ENCODE peak calls at places on chromosome 1, in four cellular contexts. X is CD8-positive, alpha-beta memory T cell; D is HFF-Myc; Y is H1. F is an unnamed sample.

GRCh38 chr1:105632342-105633196 is 1423.9 kb upstream of the PRMT6 start:
- DNase-seq in X (no peak), D (no peak), Y (no peak), F (no peak)

GRCh38 chr1:38677311-38677710 is 182.3 kb downstream of the RRAGC start:
- DNase-seq in X (no peak), D (no peak), Y (no peak), F (no peak)

GRCh38 chr1:150065184-150065871 is 2.2 kb upstream of the VPS45 start:
- DNase-seq in X (no peak), D (no peak), Y (no peak), F (no peak)

GRCh38 chr1:109207472-109208103 is 6.1 kb upstream of the SARS1 start:
- DNase-seq in X (no peak), D (no peak), Y (no peak), F (no peak)

GRCh38 chr1:99544328-99544727 is 101.6 kb upstream of the PALMD start:
- DNase-seq in X (no peak), D (peak), Y (no peak), F (peak)

GRCh38 chr1:197544130-197544529 is 231.2 kb downstream of the DENND1B start:
- DNase-seq in X (no peak), D (no peak), Y (no peak), F (no peak)

GRCh38 chr1:11158291-11158690 is 30.9 kb upstream of the ANGPTL7 start:
- DNase-seq in X (no peak), D (no peak), Y (no peak), F (no peak)

GRCh38 chr1:201170533-201171062 is 16.3 kb upstream of the TMEM9 start:
- DNase-seq in X (peak), D (no peak), Y (peak), F (no peak)

GRCh38 chr1:230822092-230822581 is 46.2 kb downstream of the C1orf198 start:
- DNase-seq in X (no peak), D (peak), Y (peak), F (no peak)

GRCh38 chr1:55490556-55490955 is 275.4 kb upstream of the USP24 start:
- DNase-seq in X (no peak), D (no peak), Y (no peak), F (no peak)

GRCh38 chr1:85894651-85895050 is 186.4 kb upstream of the ZNHIT6 start:
- DNase-seq in X (no peak), D (no peak), Y (peak), F (peak)

GRCh38 chr1:36390411-36390810 is 4.7 kb upstream of the STK40 start:
- DNase-seq in X (no peak), D (no peak), Y (no peak), F (no peak)

GRCh38 chr1:89575207-89575606 is 50.6 kb downstream of the LRRC8B start:
- DNase-seq in X (no peak), D (no peak), Y (no peak), F (no peak)

GRCh38 chr1:169309178-169310166 is 58.1 kb downstream of the NME7 start:
- DNase-seq in X (no peak), D (no peak), Y (no peak), F (no peak)

GRCh38 chr1:228109962-228110488 is 926 bp upstream of the MRPL55 start:
- DNase-seq in X (no peak), D (no peak), Y (no peak), F (no peak)

GRCh38 chr1:160133990-160134770 is 17.2 kb upstream of the ATP1A4 start:
- DNase-seq in X (no peak), D (no peak), Y (no peak), F (no peak)

GRCh38 chr1:222970711-222971110 is 155.9 kb downstream of the DISP1 start:
- DNase-seq in X (no peak), D (no peak), Y (no peak), F (no peak)

GRCh38 chr1:230825804-230826160 is 42.5 kb downstream of the C1orf198 start:
- DNase-seq in X (no peak), D (no peak), Y (peak), F (no peak)

GRCh38 chr1:224054611-224055010 is 59.3 kb upstream of the FBXO28 start:
- DNase-seq in X (no peak), D (no peak), Y (no peak), F (no peak)

GRCh38 chr1:89070509-89070908 is 5.5 kb upstream of the GBP1 start:
- DNase-seq in X (no peak), D (no peak), Y (no peak), F (no peak)

GRCh38 chr1:110898734-110899457 is 25.9 kb downstream of the CD53 start:
- DNase-seq in X (no peak), D (no peak), Y (no peak), F (no peak)
- H3K4me3 ChIP-seq in X (no peak), D (no peak), Y (no peak), F (no peak)

GRCh38 chr1:110607663-110608230 is 1.6 kb upstream of the KCNA2 start:
- DNase-seq in X (no peak), D (no peak), Y (peak), F (no peak)
- H3K4me3 ChIP-seq in X (no peak), D (no peak), Y (peak), F (no peak)

DNA sequence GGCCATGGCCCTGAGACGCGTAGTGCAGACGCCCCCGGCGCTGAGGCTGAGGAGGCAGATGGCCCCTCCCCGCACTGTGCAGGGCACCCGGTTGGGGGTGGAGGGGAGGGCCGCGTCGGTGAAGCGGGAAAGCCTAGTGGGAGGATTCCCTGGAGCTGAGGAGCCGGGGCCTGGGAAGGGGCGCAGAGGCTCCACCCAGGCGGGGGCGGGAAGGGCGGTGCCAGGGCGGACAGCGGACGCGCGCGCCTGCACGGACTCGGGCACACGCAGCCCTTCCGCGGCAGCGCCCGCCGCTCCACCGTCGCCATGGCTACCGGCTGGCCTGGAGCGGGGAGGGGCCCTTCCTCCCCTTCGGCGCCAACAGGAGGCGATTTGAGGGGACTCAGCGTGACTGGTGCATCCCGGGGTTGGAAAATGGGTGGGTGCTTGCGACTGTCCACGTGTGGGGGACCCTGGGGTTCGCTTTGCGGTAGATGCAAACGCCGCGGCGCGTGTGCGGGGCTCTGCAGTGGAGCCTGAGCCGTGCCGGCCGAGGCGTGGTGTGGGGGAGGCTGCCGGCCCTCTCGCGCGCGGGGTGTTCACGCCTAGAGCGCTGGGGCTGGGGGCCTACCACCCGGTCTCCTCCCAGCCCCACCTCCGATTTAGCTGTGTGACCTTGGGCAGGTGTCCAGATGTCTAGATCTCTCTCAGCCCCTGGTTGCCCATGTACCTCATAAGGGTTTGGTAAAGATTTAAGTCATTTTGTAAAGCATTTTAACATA is 35.1 kb downstream of the PTPRF start:
- DNase-seq in X (no peak), D (no peak), Y (peak), F (no peak)
- H3K4me3 ChIP-seq in X (peak), D (peak), Y (peak), F (peak)

GRCh38 chr1:207823531-207823879 is 71.7 kb downstream of the CD46 start:
- DNase-seq in X (no peak), D (no peak), Y (no peak), F (no peak)

GRCh38 chr1:207820568-207821463 is 69.0 kb downstream of the CD46 start:
- DNase-seq in X (no peak), D (no peak), Y (no peak), F (no peak)

GRCh38 chr1:207821464-207822045 is 69.7 kb downstream of the CD46 start:
- DNase-seq in X (no peak), D (no peak), Y (no peak), F (no peak)

GRCh38 chr1:207822602-207823451 is 71.0 kb downstream of the CD46 start:
- DNase-seq in X (peak), D (no peak), Y (no peak), F (no peak)

GRCh38 chr1:207822124-207822601 is 70.3 kb downstream of the CD46 start:
- DNase-seq in X (no peak), D (no peak), Y (no peak), F (no peak)
- H3K4me3 ChIP-seq in X (peak), D (no peak), Y (no peak), F (no peak)

GRCh38 chr1:86912501-86912900 is 1.4 kb downstream of the SELENOF start:
- DNase-seq in X (no peak), D (no peak), Y (no peak), F (no peak)
- H3K4me3 ChIP-seq in X (peak), D (peak), Y (peak), F (peak)

GRCh38 chr1:171904778-171905449 is 63.6 kb downstream of the DNM3 start:
- DNase-seq in X (no peak), D (no peak), Y (no peak), F (no peak)
- H3K4me3 ChIP-seq in X (no peak), D (no peak), Y (no peak), F (no peak)

GRCh38 chr1:68228833-68229232 is 3.5 kb downstream of the WLS start:
- DNase-seq in X (no peak), D (no peak), Y (no peak), F (no peak)
- H3K4me3 ChIP-seq in X (no peak), D (no peak), Y (no peak), F (no peak)

GRCh38 chr1:80931178-80931577 is 869.6 kb upstream of the ADGRL2 start:
- DNase-seq in X (no peak), D (no peak), Y (no peak), F (no peak)
- H3K4me3 ChIP-seq in X (no peak), D (no peak), Y (no peak), F (no peak)

GRCh38 chr1:93578433-93578830 is 103.2 kb downstream of the BCAR3 start:
- DNase-seq in X (no peak), D (no peak), Y (no peak), F (no peak)

GRCh38 chr1:93581917-93582850 is 99.5 kb downstream of the BCAR3 start:
- DNase-seq in X (no peak), D (no peak), Y (no peak), F (no peak)

GRCh38 chr1:93577536-93578432 is 103.9 kb downstream of the BCAR3 start:
- DNase-seq in X (no peak), D (no peak), Y (peak), F (no peak)

GRCh38 chr1:93578911-93579825 is 102.5 kb downstream of the BCAR3 start:
- DNase-seq in X (no peak), D (no peak), Y (peak), F (no peak)

GRCh38 chr1:93579891-93580290 is 101.7 kb downstream of the BCAR3 start:
- DNase-seq in X (no peak), D (peak), Y (peak), F (peak)
- H3K4me3 ChIP-seq in X (no peak), D (no peak), Y (no peak), F (no peak)

GRCh38 chr1:56647106-56647505 is 2.0 kb downstream of the PRKAA2 start:
- DNase-seq in X (no peak), D (no peak), Y (no peak), F (no peak)
- H3K4me3 ChIP-seq in X (no peak), D (no peak), Y (no peak), F (no peak)

F was measured in astrocyte of the cerebellum.